ENCODE peak calls at places on chromosome 22, in six cellular contexts. A is activated T-cell treated with anti-CD3 and anti-CD28 coated beads, Interleukin-2, amount 50 U/mL, for 24 hours; G is stimulated activated CD4-positive, alpha-beta T cell treated with anti-CD3 and anti-CD28 coated beads, TNF-alpha, amount 100 ng/mL, for 48 hours; D is B cell; P is astrocyte of the cerebellum; E is Ammon's horn. C is an unnamed sample.

GRCh38 chr22:40400173-40400572 is 29.8 kb downstream of the SGSM3 start:
- DNase-seq in P (no peak), D (peak; percentile 79), G (no peak), A (no peak), E (no peak), C (peak; percentile 60)

GRCh38 chr22:50600967-50601668 is 525 bp downstream of the MAPK8IP2 start:
- DNase-seq in E (no peak), A (no peak), G (no peak), P (no peak), D (no peak), C (peak; percentile 37)

GRCh38 chr22:22902247-22902962 is 14.8 kb downstream of the IGLL5 start:
- DNase-seq in A (no peak), E (no peak), P (no peak), D (no peak), G (no peak), C (no peak)

GRCh38 chr22:38963872-38964271 is 6.5 kb downstream of the APOBEC3A start:
- DNase-seq in P (no peak), G (no peak), E (no peak), D (no peak), A (no peak), C (no peak)

GRCh38 chr22:27857441-27857840 is 55.9 kb upstream of the MN1 start:
- DNase-seq in D (no peak), P (no peak), A (no peak), G (no peak), E (no peak), C (no peak)

GRCh38 chr22:40472036-40472435 is 101.6 kb downstream of the SGSM3 start:
- DNase-seq in A (no peak), G (no peak), P (no peak), E (no peak), D (no peak), C (no peak)

GRCh38 chr22:47406180-47406723 is 643.8 kb downstream of the TBC1D22A start:
- DNase-seq in E (no peak), A (no peak), G (no peak), P (no peak), D (no peak), C (no peak)

GRCh38 chr22:46425011-46425410 is 89.5 kb downstream of the TRMU start:
- DNase-seq in A (no peak), G (no peak), E (no peak), P (peak; percentile 76), D (no peak), C (no peak)

GRCh38 chr22:44648821-44649566 is 53.0 kb upstream of the PRR5 start:
- DNase-seq in A (no peak), G (no peak), P (no peak), E (no peak), D (no peak), C (no peak)

GRCh38 chr22:44338906-44339305 is 26.2 kb upstream of the SHISAL1 start:
- DNase-seq in A (no peak), E (no peak), P (no peak), D (no peak), G (no peak), C (no peak)

GRCh38 chr22:31504282-31504681 is 7.9 kb downstream of the SFI1 start:
- DNase-seq in E (no peak), D (no peak), G (no peak), A (no peak), P (no peak), C (no peak)

GRCh38 chr22:46122511-46122971 is 27.8 kb upstream of the PPARA start:
- DNase-seq in D (peak; percentile 68), E (peak; percentile 74), A (peak; percentile 79), P (no peak), G (peak; percentile 48), C (peak; percentile 94)

GRCh38 chr22:40004836-40005235 is 10.1 kb downstream of the FAM83F start:
- DNase-seq in E (no peak), A (no peak), G (no peak), D (no peak), P (no peak), C (no peak)

GRCh38 chr22:19287076-19287724 is 4.3 kb downstream of the CLTCL1 start:
- DNase-seq in P (no peak), G (no peak), E (no peak), A (no peak), D (no peak), C (no peak)

GRCh38 chr22:40237788-40238424 is 60.2 kb downstream of the TNRC6B start:
- DNase-seq in E (no peak), D (no peak), A (no peak), P (no peak), G (no peak), C (peak; percentile 48)

C was measured in GM13976.